ENCODE peak calls at places on chromosome 1, in five cellular contexts. One of them, this sample, is unnamed.

GRCh38 chr1:7334475-7335035 is 436.5 kb upstream of the VAMP3 start:
- DNase-seq in uterus: no peak
- DNase-seq in activated CD4-positive, alpha-beta T cell treated with anti-CD3 and anti-CD28 coated beads, Interleukin-2, amount 10 ng/mL, durations not matched to agents 7 days and 5 days: no peak
- DNase-seq in HuH-7.5: no peak
- DNase-seq in SW480: no peak
- DNase-seq in this sample: no peak

GRCh38 chr1:223143760-223144248 is 756 bp upstream of the TLR5 start:
- DNase-seq in uterus: peak
- DNase-seq in activated CD4-positive, alpha-beta T cell treated with anti-CD3 and anti-CD28 coated beads, Interleukin-2, amount 10 ng/mL, durations not matched to agents 7 days and 5 days: peak
- DNase-seq in HuH-7.5: no peak
- DNase-seq in SW480: no peak
- DNase-seq in this sample: no peak

GRCh38 chr1:242454262-242455051 is 70.0 kb downstream of the PLD5 start:
- DNase-seq in uterus: no peak
- DNase-seq in activated CD4-positive, alpha-beta T cell treated with anti-CD3 and anti-CD28 coated beads, Interleukin-2, amount 10 ng/mL, durations not matched to agents 7 days and 5 days: no peak
- DNase-seq in HuH-7.5: peak
- DNase-seq in SW480: peak
- DNase-seq in this sample: no peak

GRCh38 chr1:197441990-197442389 is 173.9 kb downstream of the CRB1 start:
- DNase-seq in uterus: no peak
- DNase-seq in activated CD4-positive, alpha-beta T cell treated with anti-CD3 and anti-CD28 coated beads, Interleukin-2, amount 10 ng/mL, durations not matched to agents 7 days and 5 days: no peak
- DNase-seq in HuH-7.5: no peak
- DNase-seq in SW480: no peak
- DNase-seq in this sample: peak

GRCh38 chr1:236009857-236010256 is 55.0 kb downstream of the NID1 start:
- DNase-seq in uterus: no peak
- DNase-seq in activated CD4-positive, alpha-beta T cell treated with anti-CD3 and anti-CD28 coated beads, Interleukin-2, amount 10 ng/mL, durations not matched to agents 7 days and 5 days: no peak
- DNase-seq in HuH-7.5: no peak
- DNase-seq in SW480: no peak
- DNase-seq in this sample: no peak

GRCh38 chr1:170250531-170251276 is 104.9 kb downstream of the NTMT2 start:
- DNase-seq in uterus: no peak
- DNase-seq in activated CD4-positive, alpha-beta T cell treated with anti-CD3 and anti-CD28 coated beads, Interleukin-2, amount 10 ng/mL, durations not matched to agents 7 days and 5 days: no peak
- DNase-seq in HuH-7.5: no peak
- DNase-seq in SW480: no peak
- DNase-seq in this sample: no peak

GRCh38 chr1:174768949-174769348 is 230.8 kb upstream of the CACYBP start:
- DNase-seq in uterus: no peak
- DNase-seq in activated CD4-positive, alpha-beta T cell treated with anti-CD3 and anti-CD28 coated beads, Interleukin-2, amount 10 ng/mL, durations not matched to agents 7 days and 5 days: no peak
- DNase-seq in HuH-7.5: no peak
- DNase-seq in SW480: no peak
- DNase-seq in this sample: no peak

GRCh38 chr1:192702212-192702993 is 66.5 kb downstream of the RGS13 start:
- DNase-seq in uterus: no peak
- DNase-seq in activated CD4-positive, alpha-beta T cell treated with anti-CD3 and anti-CD28 coated beads, Interleukin-2, amount 10 ng/mL, durations not matched to agents 7 days and 5 days: no peak
- DNase-seq in HuH-7.5: peak
- DNase-seq in SW480: peak
- DNase-seq in this sample: peak

GRCh38 chr1:169745015-169745861 is 11.4 kb upstream of the SELE start:
- DNase-seq in uterus: no peak
- DNase-seq in activated CD4-positive, alpha-beta T cell treated with anti-CD3 and anti-CD28 coated beads, Interleukin-2, amount 10 ng/mL, durations not matched to agents 7 days and 5 days: no peak
- DNase-seq in HuH-7.5: no peak
- DNase-seq in SW480: no peak
- DNase-seq in this sample: no peak

GRCh38 chr1:210445931-210446330 is 117.2 kb downstream of the HHAT start:
- DNase-seq in uterus: no peak
- DNase-seq in activated CD4-positive, alpha-beta T cell treated with anti-CD3 and anti-CD28 coated beads, Interleukin-2, amount 10 ng/mL, durations not matched to agents 7 days and 5 days: no peak
- DNase-seq in HuH-7.5: no peak
- DNase-seq in SW480: no peak
- DNase-seq in this sample: no peak

GRCh38 chr1:225825078-225825477 is 15.2 kb downstream of the EPHX1 start:
- DNase-seq in uterus: no peak
- DNase-seq in activated CD4-positive, alpha-beta T cell treated with anti-CD3 and anti-CD28 coated beads, Interleukin-2, amount 10 ng/mL, durations not matched to agents 7 days and 5 days: no peak
- DNase-seq in HuH-7.5: peak
- DNase-seq in SW480: no peak
- DNase-seq in this sample: peak

GRCh38 chr1:207241164-207241934 is 80.1 kb upstream of the CD55 start:
- DNase-seq in uterus: no peak
- DNase-seq in activated CD4-positive, alpha-beta T cell treated with anti-CD3 and anti-CD28 coated beads, Interleukin-2, amount 10 ng/mL, durations not matched to agents 7 days and 5 days: no peak
- DNase-seq in HuH-7.5: peak
- DNase-seq in SW480: no peak
- DNase-seq in this sample: peak

GRCh38 chr1:8170059-8170835 is 144.1 kb upstream of the ERRFI1 start:
- DNase-seq in uterus: no peak
- DNase-seq in activated CD4-positive, alpha-beta T cell treated with anti-CD3 and anti-CD28 coated beads, Interleukin-2, amount 10 ng/mL, durations not matched to agents 7 days and 5 days: no peak
- DNase-seq in HuH-7.5: no peak
- DNase-seq in SW480: no peak
- DNase-seq in this sample: peak

GRCh38 chr1:109615879-109616278 is 3.5 kb downstream of the GNAT2 start:
- DNase-seq in uterus: no peak
- DNase-seq in activated CD4-positive, alpha-beta T cell treated with anti-CD3 and anti-CD28 coated beads, Interleukin-2, amount 10 ng/mL, durations not matched to agents 7 days and 5 days: no peak
- DNase-seq in HuH-7.5: no peak
- DNase-seq in SW480: no peak
- DNase-seq in this sample: no peak